ENCODE peak calls at places on chromosomes 1 and 21, in nine cellular contexts. P, I, X, R, D, J, N, E and V are unnamed samples.

GRCh38 chr1:55987491-55988255 is 591.7 kb downstream of the PLPP3 start:
- DNase-seq in E (no peak), I (no peak), J (no peak), X (no peak), D (no peak), R (no peak), P (no peak), N (no peak), V (no peak)

GRCh38 chr1:22808846-22809501 is 98.3 kb downstream of the EPHB2 start:
- DNase-seq in D (no peak), E (no peak), J (no peak), R (no peak), N (peak; percentile 39), I (no peak), P (no peak), X (no peak), V (peak; percentile 82)

GRCh38 chr1:33330376-33330890 is 9.5 kb upstream of the A3GALT2 start:
- DNase-seq in D (no peak), R (no peak), P (no peak), N (no peak), J (no peak), X (no peak), E (no peak), I (no peak), V (no peak)

GRCh38 chr1:41662656-41663437 is 178.4 kb upstream of the EDN2 start:
- DNase-seq in P (no peak), J (no peak), I (peak; percentile 44), E (no peak), D (peak; percentile 41), R (no peak), X (peak; percentile 23), N (peak; percentile 77), V (peak; percentile 75)

GRCh38 chr1:92973203-92973907 is 12.1 kb upstream of the DIPK1A start:
- DNase-seq in P (no peak), X (no peak), I (no peak), N (no peak), D (no peak), J (peak; percentile 82), R (no peak), E (no peak), V (no peak)

GRCh38 chr1:7302126-7302525 is 469.0 kb upstream of the VAMP3 start:
- DNase-seq in J (no peak), E (no peak), D (no peak), I (no peak), R (no peak), X (no peak), N (no peak), P (no peak), V (no peak)

GRCh38 chr1:25890249-25891034 is 14.9 kb upstream of the PAQR7 start:
- DNase-seq in J (no peak), E (no peak), I (no peak), N (peak; percentile 69), P (peak; percentile 77), R (no peak), D (peak; percentile 65), X (no peak), V (no peak)

GRCh38 chr1:85275701-85276289 is 637 bp downstream of the BCL10 start:
- DNase-seq in P (no peak), D (no peak), X (peak; percentile 25), E (no peak), N (no peak), R (peak; percentile 5), I (no peak), J (no peak), V (no peak)

GRCh38 chr1:13661539-13661938 is 38.4 kb upstream of the PRDM2 start:
- DNase-seq in D (no peak), I (no peak), E (no peak), P (no peak), J (no peak), N (peak; percentile 33), X (no peak), R (no peak), V (no peak)

GRCh38 chr1:30041741-30042437 is 681.5 kb downstream of the MATN1 start:
- DNase-seq in N (no peak), D (no peak), I (no peak), P (no peak), J (no peak), X (no peak), E (no peak), R (no peak), V (no peak)

GRCh38 chr1:16149146-16149545 is 6.7 kb downstream of the EPHA2 start:
- DNase-seq in R (no peak), X (no peak), D (no peak), J (no peak), I (no peak), N (no peak), E (no peak), P (no peak), V (no peak)

GRCh38 chr1:221994939-221995338 is 253.1 kb upstream of the DUSP10 start:
- DNase-seq in X (no peak), J (no peak), P (no peak), D (no peak), N (no peak), I (no peak), R (no peak), E (no peak), V (no peak)

GRCh38 chr1:59767119-59767518 is 47.6 kb upstream of the HOOK1 start:
- DNase-seq in X (no peak), J (no peak), D (no peak), P (no peak), E (no peak), R (no peak), N (no peak), I (no peak), V (no peak)

GRCh38 chr1:156121441-156121840 is 6.9 kb downstream of the LMNA start:
- DNase-seq in N (no peak), P (no peak), X (no peak), J (no peak), R (no peak), D (no peak), E (no peak), I (no peak), V (no peak)

GRCh38 chr1:44894591-44894990 is 51.5 kb upstream of the PTCH2 start:
- DNase-seq in R (no peak), P (peak; percentile 10), I (no peak), D (no peak), E (no peak), J (no peak), X (no peak), N (peak; percentile 62), V (no peak)

GRCh38 chr21:42746593-42747266 is 93.3 kb downstream of the PDE9A start:
- DNase-seq in P (no peak), R (peak; percentile 69), N (no peak), I (no peak), J (peak; percentile 10), D (no peak), E (no peak), X (peak; percentile 12), V (peak; percentile 71)

GRCh38 chr1:21384620-21385019 is 55.3 kb upstream of the NBPF3 start:
- DNase-seq in D (no peak), I (no peak), R (no peak), N (no peak), X (no peak), J (peak; percentile 17), P (no peak), E (no peak), V (peak; percentile 73)

GRCh38 chr1:232549998-232550397 is 79.9 kb downstream of the SIPA1L2 start:
- DNase-seq in N (no peak), R (no peak), E (no peak), D (no peak), P (no peak), X (no peak), J (no peak), I (no peak), V (no peak)

GRCh38 chr1:24920155-24920925 is 9.7 kb downstream of the RUNX3 start:
- DNase-seq in N (no peak), X (no peak), I (no peak), J (no peak), P (no peak), R (no peak), E (no peak), D (no peak), V (no peak)

GRCh38 chr1:114979278-114979891 is 50.2 kb upstream of the TSHB start:
- DNase-seq in I (peak; percentile 72), P (no peak), N (peak; percentile 56), R (peak; percentile 58), D (peak; percentile 70), J (peak; percentile 84), X (peak; percentile 70), E (peak; percentile 5), V (no peak)

GRCh38 chr1:1534401-1535145 is 5.9 kb downstream of the TMEM240 start:
- DNase-seq in R (no peak), J (no peak), I (no peak), N (no peak), D (no peak), X (no peak), E (no peak), P (no peak), V (no peak)

GRCh38 chr21:38955495-38955894 is 149.8 kb downstream of the ETS2 start:
- DNase-seq in P (peak; percentile 44), E (no peak), D (no peak), N (peak; percentile 66), X (no peak), J (no peak), I (no peak), R (no peak), V (no peak)

GRCh38 chr1:230163205-230163604 is 96.2 kb downstream of the GALNT2 start:
- DNase-seq in N (no peak), R (no peak), I (no peak), D (no peak), E (no peak), P (no peak), J (no peak), X (no peak), V (no peak)